ENCODE peak calls at places on chromosomes 13 and 19, in eight cellular contexts. G is kidney tubule cell; Q is SK-MEL-5; Z is stimulated activated CD8-positive, alpha-beta memory T cell treated with anti-CD3 and anti-CD28 coated beads, Interleukin-15, amount 100 ng/mL, for 1 hour; R is astrocyte of the spinal cord; L is GM12865; A is LoVo; N is foreskin fibroblast. M is an unnamed sample.

GRCh38 chr13:113238542-113238941 is 29.1 kb downstream of the CUL4A start:
- DNase-seq in N (no peak), A (no peak), G (no peak), Q (no peak), R (no peak), L (no peak), Z (no peak), M (no peak)

GRCh38 chr13:66492479-66492878 is 737.7 kb downstream of the PCDH9 start:
- DNase-seq in R (no peak), Q (peak), Z (no peak), A (no peak), L (peak), N (no peak), G (peak), M (no peak)

GRCh38 chr13:36795463-36795862 is 23.6 kb upstream of the RFXAP start:
- DNase-seq in G (peak), L (no peak), R (no peak), A (no peak), Z (no peak), Q (no peak), N (no peak), M (no peak)

GRCh38 chr19:41587101-41587837 is 11.3 kb downstream of the CEACAM21 start:
- DNase-seq in L (no peak), A (no peak), Z (no peak), Q (no peak), N (no peak), R (no peak), G (no peak), M (no peak)

GRCh38 chr19:54096642-54097106 is 3.9 kb downstream of the OSCAR start:
- DNase-seq in Q (peak), N (peak), L (no peak), G (peak), R (peak), Z (no peak), A (no peak), M (no peak)

GRCh38 chr13:73754727-73755292 is 379.4 kb downstream of the KLF12 start:
- DNase-seq in Q (peak), A (peak), R (peak), N (peak), L (peak), Z (no peak), G (peak), M (no peak)

GRCh38 chr19:10747674-10748073 is 29.8 kb downstream of the DNM2 start:
- DNase-seq in L (no peak), Q (no peak), N (no peak), A (no peak), Z (no peak), G (no peak), R (no peak), M (no peak)

GRCh38 chr19:7355871-7356270 is 7.1 kb downstream of the ARHGEF18 start:
- DNase-seq in R (no peak), Q (no peak), G (no peak), A (no peak), Z (no peak), L (no peak), N (no peak), M (no peak)

GRCh38 chr19:7426986-7427385 is 61.8 kb downstream of the PEX11G start:
- DNase-seq in R (no peak), A (no peak), N (no peak), L (peak), Z (no peak), G (no peak), Q (no peak), M (no peak)

GRCh38 chr19:56978023-56978565 is 137.6 kb upstream of the PEG3 start:
- DNase-seq in N (no peak), Q (no peak), A (no peak), L (no peak), G (no peak), R (no peak), Z (no peak), M (no peak)

GRCh38 chr19:11887247-11887617 is 350 bp upstream of the ZNF69 start:
- DNase-seq in Z (no peak), G (no peak), L (no peak), N (no peak), R (no peak), Q (no peak), A (no peak), M (no peak)

GRCh38 chr19:33329727-33330126 is 27.4 kb upstream of the CEBPA start:
- DNase-seq in Z (no peak), G (no peak), Q (no peak), N (no peak), A (no peak), L (no peak), R (no peak), M (no peak)

GRCh38 chr19:39129116-39129515 is 3.5 kb downstream of the PAK4 start:
- DNase-seq in R (no peak), N (no peak), G (no peak), L (no peak), Q (no peak), A (no peak), Z (no peak), M (no peak)

GRCh38 chr19:50334741-50335421 is 5.7 kb upstream of the KCNC3 start:
- DNase-seq in Q (no peak), A (no peak), G (no peak), L (no peak), R (no peak), N (no peak), Z (no peak), M (no peak)

GRCh38 chr19:48513289-48514122 is 1.9 kb upstream of the LMTK3 start:
- DNase-seq in A (peak), Z (peak), G (peak), N (peak), L (peak), R (peak), Q (peak), M (no peak)

GRCh38 chr13:45101327-45102018 is 18.8 kb upstream of the GTF2F2 start:
- DNase-seq in R (no peak), A (no peak), L (no peak), Z (no peak), Q (no peak), N (no peak), G (no peak), M (no peak)

GRCh38 chr13:113152894-113153809 is 5.3 kb upstream of the PROZ start:
- DNase-seq in G (peak), N (no peak), R (peak), Z (no peak), A (no peak), L (peak), Q (no peak), M (no peak)

GRCh38 chr13:21541271-21541670 is 62.7 kb downstream of the MICU2 start:
- DNase-seq in L (no peak), A (peak), R (no peak), Z (no peak), Q (no peak), G (peak), N (no peak), M (no peak)

M was measured in skeletal muscle cell.